ENCODE peak calls at places on chromosomes 6 and 20, in eight cellular contexts. One of them, this sample, is unnamed.

GRCh38 chr6:82144007-82144851 is 103.3 kb downstream of the IBTK start:
- DNase-seq in tibial artery: peak
- DNase-seq in stimulated activated CD4-positive, alpha-beta T cell treated with anti-CD3 and anti-CD28 coated beads, Interleukin-2, amount 100 ng/mL, for 48 hours: no peak
- DNase-seq in amniotic stem cell: peak
- DNase-seq in left lung: no peak
- DNase-seq in upper lobe of right lung: no peak
- DNase-seq in cardiac fibroblast: peak
- DNase-seq in H7: no peak
- DNase-seq in this sample: peak

GRCh38 chr6:161522286-161522685 is 248.4 kb upstream of the AGPAT4 start:
- DNase-seq in stimulated activated CD4-positive, alpha-beta T cell treated with anti-CD3 and anti-CD28 coated beads, Interleukin-2, amount 100 ng/mL, for 48 hours: no peak
- DNase-seq in tibial artery: no peak
- DNase-seq in H7: no peak
- DNase-seq in amniotic stem cell: no peak
- DNase-seq in left lung: no peak
- DNase-seq in cardiac fibroblast: no peak
- DNase-seq in upper lobe of right lung: no peak
- DNase-seq in this sample: no peak

GRCh38 chr20:48653706-48654051 is 174.1 kb downstream of the PREX1 start:
- DNase-seq in stimulated activated CD4-positive, alpha-beta T cell treated with anti-CD3 and anti-CD28 coated beads, Interleukin-2, amount 100 ng/mL, for 48 hours: no peak
- DNase-seq in left lung: no peak
- DNase-seq in upper lobe of right lung: no peak
- DNase-seq in tibial artery: no peak
- DNase-seq in cardiac fibroblast: no peak
- DNase-seq in amniotic stem cell: no peak
- DNase-seq in H7: no peak
- DNase-seq in this sample: no peak

GRCh38 chr6:87907521-87907920 is 140.1 kb upstream of the SPACA1 start:
- DNase-seq in stimulated activated CD4-positive, alpha-beta T cell treated with anti-CD3 and anti-CD28 coated beads, Interleukin-2, amount 100 ng/mL, for 48 hours: no peak
- DNase-seq in amniotic stem cell: no peak
- DNase-seq in left lung: no peak
- DNase-seq in H7: no peak
- DNase-seq in cardiac fibroblast: peak
- DNase-seq in tibial artery: no peak
- DNase-seq in upper lobe of right lung: no peak
- DNase-seq in this sample: no peak

GRCh38 chr20:32751309-32752020 is 8.2 kb upstream of the COMMD7 start:
- DNase-seq in upper lobe of right lung: no peak
- DNase-seq in amniotic stem cell: no peak
- DNase-seq in H7: peak
- DNase-seq in left lung: no peak
- DNase-seq in tibial artery: no peak
- DNase-seq in cardiac fibroblast: no peak
- DNase-seq in stimulated activated CD4-positive, alpha-beta T cell treated with anti-CD3 and anti-CD28 coated beads, Interleukin-2, amount 100 ng/mL, for 48 hours: no peak
- DNase-seq in this sample: no peak

GRCh38 chr6:36657265-36657664 is 21.2 kb upstream of the CDKN1A start:
- DNase-seq in stimulated activated CD4-positive, alpha-beta T cell treated with anti-CD3 and anti-CD28 coated beads, Interleukin-2, amount 100 ng/mL, for 48 hours: no peak
- DNase-seq in cardiac fibroblast: no peak
- DNase-seq in tibial artery: no peak
- DNase-seq in amniotic stem cell: no peak
- DNase-seq in left lung: no peak
- DNase-seq in upper lobe of right lung: no peak
- DNase-seq in H7: no peak
- DNase-seq in this sample: no peak

GRCh38 chr6:108606130-108606797 is 45.5 kb downstream of the FOXO3 start:
- DNase-seq in amniotic stem cell: no peak
- DNase-seq in H7: no peak
- DNase-seq in left lung: no peak
- DNase-seq in upper lobe of right lung: no peak
- DNase-seq in stimulated activated CD4-positive, alpha-beta T cell treated with anti-CD3 and anti-CD28 coated beads, Interleukin-2, amount 100 ng/mL, for 48 hours: no peak
- DNase-seq in tibial artery: no peak
- DNase-seq in cardiac fibroblast: no peak
- DNase-seq in this sample: no peak

GRCh38 chr6:142871910-142872331 is 73.1 kb downstream of the HIVEP2 start:
- DNase-seq in left lung: no peak
- DNase-seq in H7: no peak
- DNase-seq in upper lobe of right lung: no peak
- DNase-seq in amniotic stem cell: no peak
- DNase-seq in tibial artery: peak
- DNase-seq in stimulated activated CD4-positive, alpha-beta T cell treated with anti-CD3 and anti-CD28 coated beads, Interleukin-2, amount 100 ng/mL, for 48 hours: no peak
- DNase-seq in cardiac fibroblast: peak
- DNase-seq in this sample: peak

GRCh38 chr6:167660944-167661343 is 165.8 kb upstream of the AFDN start:
- DNase-seq in cardiac fibroblast: no peak
- DNase-seq in H7: no peak
- DNase-seq in tibial artery: no peak
- DNase-seq in upper lobe of right lung: no peak
- DNase-seq in amniotic stem cell: no peak
- DNase-seq in stimulated activated CD4-positive, alpha-beta T cell treated with anti-CD3 and anti-CD28 coated beads, Interleukin-2, amount 100 ng/mL, for 48 hours: no peak
- DNase-seq in left lung: no peak
- DNase-seq in this sample: no peak

GRCh38 chr6:4573958-4574481 is 202.2 kb upstream of the CDYL start:
- DNase-seq in H7: no peak
- DNase-seq in upper lobe of right lung: no peak
- DNase-seq in left lung: no peak
- DNase-seq in amniotic stem cell: no peak
- DNase-seq in tibial artery: no peak
- DNase-seq in stimulated activated CD4-positive, alpha-beta T cell treated with anti-CD3 and anti-CD28 coated beads, Interleukin-2, amount 100 ng/mL, for 48 hours: no peak
- DNase-seq in cardiac fibroblast: peak
- DNase-seq in this sample: no peak

GRCh38 chr20:48750941-48751620 is 76.7 kb downstream of the PREX1 start:
- DNase-seq in tibial artery: no peak
- DNase-seq in upper lobe of right lung: peak
- DNase-seq in amniotic stem cell: no peak
- DNase-seq in left lung: peak
- DNase-seq in cardiac fibroblast: peak
- DNase-seq in H7: peak
- DNase-seq in stimulated activated CD4-positive, alpha-beta T cell treated with anti-CD3 and anti-CD28 coated beads, Interleukin-2, amount 100 ng/mL, for 48 hours: no peak
- DNase-seq in this sample: no peak

GRCh38 chr6:39301606-39302005 is 12.6 kb downstream of the KCNK17 start:
- DNase-seq in H7: peak
- DNase-seq in cardiac fibroblast: peak
- DNase-seq in upper lobe of right lung: no peak
- DNase-seq in tibial artery: no peak
- DNase-seq in amniotic stem cell: no peak
- DNase-seq in stimulated activated CD4-positive, alpha-beta T cell treated with anti-CD3 and anti-CD28 coated beads, Interleukin-2, amount 100 ng/mL, for 48 hours: no peak
- DNase-seq in left lung: no peak
- DNase-seq in this sample: no peak

GRCh38 chr6:147159536-147160374 is 44.5 kb upstream of the STXBP5 start:
- DNase-seq in cardiac fibroblast: no peak
- DNase-seq in amniotic stem cell: no peak
- DNase-seq in H7: no peak
- DNase-seq in stimulated activated CD4-positive, alpha-beta T cell treated with anti-CD3 and anti-CD28 coated beads, Interleukin-2, amount 100 ng/mL, for 48 hours: no peak
- DNase-seq in upper lobe of right lung: no peak
- DNase-seq in tibial artery: no peak
- DNase-seq in left lung: no peak
- DNase-seq in this sample: no peak

GRCh38 chr6:79438015-79438414 is 99.2 kb downstream of the LCA5 start:
- DNase-seq in left lung: no peak
- DNase-seq in cardiac fibroblast: peak
- DNase-seq in amniotic stem cell: no peak
- DNase-seq in upper lobe of right lung: no peak
- DNase-seq in stimulated activated CD4-positive, alpha-beta T cell treated with anti-CD3 and anti-CD28 coated beads, Interleukin-2, amount 100 ng/mL, for 48 hours: no peak
- DNase-seq in tibial artery: peak
- DNase-seq in H7: no peak
- DNase-seq in this sample: no peak

GRCh38 chr6:6633898-6634734 is 45.6 kb downstream of the LY86 start:
- DNase-seq in stimulated activated CD4-positive, alpha-beta T cell treated with anti-CD3 and anti-CD28 coated beads, Interleukin-2, amount 100 ng/mL, for 48 hours: no peak
- DNase-seq in left lung: no peak
- DNase-seq in tibial artery: no peak
- DNase-seq in upper lobe of right lung: no peak
- DNase-seq in cardiac fibroblast: no peak
- DNase-seq in H7: no peak
- DNase-seq in amniotic stem cell: no peak
- DNase-seq in this sample: no peak

GRCh38 chr20:45416917-45417316 is 976 bp downstream of the PIGT start:
- DNase-seq in left lung: no peak
- DNase-seq in cardiac fibroblast: no peak
- DNase-seq in tibial artery: no peak
- DNase-seq in stimulated activated CD4-positive, alpha-beta T cell treated with anti-CD3 and anti-CD28 coated beads, Interleukin-2, amount 100 ng/mL, for 48 hours: no peak
- DNase-seq in H7: no peak
- DNase-seq in upper lobe of right lung: no peak
- DNase-seq in amniotic stem cell: no peak
- DNase-seq in this sample: no peak

GRCh38 chr6:141103246-141103645 is 1029.5 kb upstream of the GJE1 start:
- DNase-seq in amniotic stem cell: peak
- DNase-seq in left lung: no peak
- DNase-seq in upper lobe of right lung: no peak
- DNase-seq in H7: no peak
- DNase-seq in tibial artery: no peak
- DNase-seq in cardiac fibroblast: peak
- DNase-seq in stimulated activated CD4-positive, alpha-beta T cell treated with anti-CD3 and anti-CD28 coated beads, Interleukin-2, amount 100 ng/mL, for 48 hours: no peak
- DNase-seq in this sample: no peak

GRCh38 chr6:63899550-63899949 is 263.9 kb downstream of the PHF3 start:
- DNase-seq in H7: no peak
- DNase-seq in tibial artery: no peak
- DNase-seq in left lung: no peak
- DNase-seq in amniotic stem cell: no peak
- DNase-seq in stimulated activated CD4-positive, alpha-beta T cell treated with anti-CD3 and anti-CD28 coated beads, Interleukin-2, amount 100 ng/mL, for 48 hours: no peak
- DNase-seq in cardiac fibroblast: peak
- DNase-seq in upper lobe of right lung: no peak
- DNase-seq in this sample: no peak

GRCh38 chr20:38023181-38024085 is 9.8 kb downstream of the TTI1 start:
- DNase-seq in cardiac fibroblast: peak
- DNase-seq in H7: no peak
- DNase-seq in stimulated activated CD4-positive, alpha-beta T cell treated with anti-CD3 and anti-CD28 coated beads, Interleukin-2, amount 100 ng/mL, for 48 hours: no peak
- DNase-seq in left lung: no peak
- DNase-seq in amniotic stem cell: no peak
- DNase-seq in tibial artery: no peak
- DNase-seq in upper lobe of right lung: no peak
- DNase-seq in this sample: no peak

This sample was measured in ascending aorta.